ENCODE peak calls at places on chromosome 13, in four cellular contexts. S is tibial artery, C is WTC11, G is ascending aorta. Q is an unnamed sample.

GRCh38 chr13:49304763-49305695 is 57.3 kb downstream of the CDADC1 start:
- DNase-seq in G (no peak), C (no peak), S (no peak), Q (no peak)

GRCh38 chr13:94251801-94252200 is 227.7 kb downstream of the DCT start:
- DNase-seq in G (no peak), S (no peak), C (no peak), Q (no peak)

GRCh38 chr13:37617162-37617561 is 18.6 kb upstream of the POSTN start:
- DNase-seq in C (no peak), G (no peak), S (no peak), Q (no peak)

GRCh38 chr13:51977606-51978005 is 33.6 kb downstream of the ATP7B start:
- DNase-seq in C (no peak), S (no peak), G (no peak), Q (no peak)

GRCh38 chr13:35210234-35210633 is 266.3 kb downstream of the MAB21L1 start:
- DNase-seq in S (no peak), G (no peak), C (no peak), Q (no peak)

GRCh38 chr13:106846571-106846970 is 278.6 kb upstream of the ARGLU1 start:
- DNase-seq in C (no peak), G (no peak), S (no peak), Q (no peak)

GRCh38 chr13:26051231-26052135 is at the start of gene SHISA2:
- DNase-seq in G (no peak), S (no peak), C (peak; percentile 77), Q (peak; percentile 40)

GRCh38 chr13:103188688-103189326 is 122.6 kb upstream of the SLC10A2 start:
- DNase-seq in S (no peak), C (no peak), G (no peak), Q (no peak)

GRCh38 chr13:53001444-53001843 is 27.2 kb upstream of the OLFM4 start:
- DNase-seq in S (no peak), G (no peak), C (no peak), Q (no peak)

GRCh38 chr13:53005631-53006030 is 23.0 kb upstream of the OLFM4 start:
- DNase-seq in S (no peak), G (no peak), C (no peak), Q (no peak)

GRCh38 chr13:53001871-53002270 is 26.7 kb upstream of the OLFM4 start:
- DNase-seq in S (no peak), G (no peak), C (no peak), Q (no peak)

GRCh38 chr13:53007872-53008271 is 20.7 kb upstream of the OLFM4 start:
- DNase-seq in C (no peak), G (no peak), S (no peak), Q (no peak)

GRCh38 chr13:53004605-53005004 is 24.0 kb upstream of the OLFM4 start:
- DNase-seq in S (no peak), G (no peak), C (no peak), Q (no peak)
- TF ChIP-seq CTCF in S (no peak), G (no peak), C (no peak), Q (no peak)

GRCh38 chr13:81540777-81541176 is 1199.9 kb upstream of the SPRY2 start:
- DNase-seq in G (no peak), C (no peak), S (no peak), Q (no peak)
- TF ChIP-seq CTCF in G (no peak), C (no peak), S (no peak), Q (peak; percentile 57)

DNA sequence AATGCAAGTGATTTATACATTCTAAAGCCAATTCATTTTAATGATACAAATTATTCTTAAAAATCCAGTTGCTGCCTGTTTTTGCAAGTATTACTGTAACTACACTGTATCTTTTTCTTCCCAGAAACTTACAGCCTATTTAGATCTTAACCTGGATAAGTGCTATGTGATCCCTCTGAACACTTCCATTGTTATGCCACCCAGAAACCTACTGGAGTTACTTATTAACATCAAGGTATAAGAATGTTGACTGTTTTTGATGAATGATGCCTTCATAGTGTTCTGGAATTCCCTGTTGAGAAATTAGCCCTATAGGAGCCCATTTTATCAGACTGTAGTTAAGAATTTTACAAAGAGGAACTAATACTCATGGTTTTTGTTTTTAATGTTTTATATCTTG is 25.0 kb downstream of the ITM2B start:
- DNase-seq in S (no peak), G (no peak), C (no peak), Q (no peak)
- TF ChIP-seq CTCF in S (no peak), G (no peak), C (no peak), Q (no peak)

GRCh38 chr13:46666727-46667456 is 113.9 kb downstream of the LRCH1 start:
- DNase-seq in G (no peak), S (peak; percentile 82), C (peak; percentile 58), Q (no peak)
- TF ChIP-seq CTCF in G (no peak), S (peak; percentile 30), C (no peak), Q (peak; percentile 36)

GRCh38 chr13:39012608-39013007 is 22.0 kb upstream of the STOML3 start:
- DNase-seq in S (no peak), C (peak; percentile 71), G (no peak), Q (no peak)
- TF ChIP-seq CTCF in S (no peak), C (no peak), G (no peak), Q (peak; percentile 41)

GRCh38 chr13:101515504-101515903 is 63.0 kb downstream of the ITGBL1 start:
- DNase-seq in C (no peak), S (no peak), G (no peak), Q (no peak)

GRCh38 chr13:101512650-101513049 is 60.2 kb downstream of the ITGBL1 start:
- DNase-seq in S (no peak), G (no peak), C (no peak), Q (no peak)

GRCh38 chr13:101516262-101516661 is 63.8 kb downstream of the ITGBL1 start:
- DNase-seq in G (no peak), C (no peak), S (no peak), Q (no peak)

GRCh38 chr13:101514100-101514499 is 61.6 kb downstream of the ITGBL1 start:
- DNase-seq in G (no peak), S (no peak), C (no peak), Q (no peak)

GRCh38 chr13:101514695-101515275 is 62.3 kb downstream of the ITGBL1 start:
- DNase-seq in G (no peak), S (no peak), C (no peak), Q (no peak)
- TF ChIP-seq CTCF in G (peak; percentile 52), S (peak; percentile 55), C (peak; percentile 30), Q (peak; percentile 71)

DNA sequence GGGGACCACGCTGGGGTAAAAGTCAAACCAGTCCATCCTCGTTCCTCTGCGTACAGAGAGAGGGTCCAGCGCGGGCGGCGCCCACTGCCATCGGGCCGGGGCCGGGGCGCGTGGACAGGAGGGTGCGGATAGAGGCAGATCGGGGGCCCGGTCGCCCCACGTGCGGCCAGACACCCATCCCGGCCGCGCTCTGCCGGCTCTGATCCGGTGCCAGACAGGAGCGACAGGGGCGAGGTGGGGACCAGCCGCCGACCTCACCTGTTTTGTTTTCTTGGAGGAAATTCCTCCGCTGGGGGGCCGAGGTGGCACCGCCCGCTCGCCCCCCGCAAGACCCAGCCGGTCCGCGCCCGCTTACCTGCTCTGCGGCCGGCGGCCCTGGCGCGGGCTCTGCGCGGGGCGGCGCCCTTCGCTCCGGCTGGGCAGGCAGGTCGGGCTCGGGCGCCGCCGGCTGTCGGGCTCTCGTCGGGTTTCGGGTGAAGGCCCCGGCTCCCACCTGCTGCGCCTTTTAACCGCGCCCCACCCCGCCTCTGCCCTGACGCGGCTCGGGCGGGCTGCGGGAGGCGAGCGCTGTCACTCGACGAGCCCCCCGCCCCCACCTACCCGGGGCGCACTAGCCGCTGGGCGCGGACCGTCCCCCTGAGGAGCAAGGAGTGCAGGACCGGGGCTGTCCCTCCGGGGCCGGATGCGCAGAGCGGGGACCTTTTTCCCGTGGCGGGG is at the start of gene GJB6:
- DNase-seq in S (no peak), C (peak; percentile 68), G (no peak), Q (peak; percentile 25)
- TF ChIP-seq CTCF in S (no peak), C (no peak), G (no peak), Q (peak; percentile 21)

GRCh38 chr13:75366380-75367280 is 115.3 kb downstream of the TBC1D4 start:
- DNase-seq in S (no peak), G (no peak), C (no peak), Q (no peak)
- TF ChIP-seq CTCF in S (no peak), G (no peak), C (no peak), Q (no peak)

GRCh38 chr13:59771272-59771671 is 392.5 kb downstream of the DIAPH3 start:
- DNase-seq in G (no peak), C (no peak), S (no peak), Q (no peak)
- TF ChIP-seq CTCF in G (no peak), C (no peak), S (peak; percentile 48), Q (peak; percentile 66)

DNA sequence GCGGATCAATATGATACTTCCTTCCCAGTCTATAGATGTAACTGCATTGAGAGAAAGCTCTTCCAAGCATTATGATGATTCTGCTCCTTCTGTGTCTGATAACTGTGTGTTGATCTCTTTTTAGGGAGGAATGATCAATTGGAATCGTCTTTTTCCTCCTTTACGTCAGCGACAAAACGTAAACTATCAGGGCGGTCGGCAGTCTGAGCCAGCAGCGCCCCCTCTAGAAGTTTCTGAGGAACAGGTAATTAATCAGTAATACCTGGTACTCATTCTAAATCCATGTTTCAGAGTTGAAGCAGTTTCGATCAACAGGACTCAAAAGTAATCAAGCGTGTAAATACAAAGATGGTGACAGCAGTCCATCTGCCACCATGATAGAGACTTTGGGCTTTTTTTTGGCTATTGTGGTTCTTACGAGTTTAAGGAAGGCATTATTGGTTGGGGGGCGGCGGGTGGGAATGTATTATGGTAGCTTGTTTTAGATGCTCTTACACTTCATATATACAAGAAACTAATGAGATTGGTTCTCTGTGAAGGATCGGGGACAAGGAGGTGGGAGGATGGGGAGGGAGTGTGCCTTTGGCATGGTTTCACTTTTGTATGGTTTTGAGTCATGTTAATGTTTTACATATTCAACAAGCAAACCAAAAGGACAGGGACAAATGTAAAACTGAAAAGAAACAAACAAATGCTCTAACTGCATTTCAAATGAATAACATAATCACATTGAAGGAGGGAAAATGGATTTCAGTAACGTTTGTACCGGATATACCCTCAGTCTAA is 60.7 kb upstream of the GPR183 start:
- DNase-seq in S (no peak), C (no peak), G (no peak), Q (no peak)
- TF ChIP-seq CTCF in S (no peak), C (no peak), G (no peak), Q (no peak)

Q was measured in progenitor cell of endocrine pancreas.